ENCODE peak calls at places on chromosomes 11 and 22, in four cellular contexts. One of them, this sample, is unnamed.

GRCh38 chr11:117444256-117445096 is 116.8 kb downstream of the CEP164 start:
- DNase-seq in WTC11: no peak
- DNase-seq in K562: no peak
- DNase-seq in HepG2: no peak
- DNase-seq in this sample: no peak

GRCh38 chr11:94793002-94793401 is 24.8 kb downstream of the AMOTL1 start:
- DNase-seq in HepG2: no peak
- DNase-seq in K562: no peak
- DNase-seq in WTC11: no peak
- DNase-seq in this sample: no peak

GRCh38 chr11:27406498-27407354 is 43.7 kb upstream of the CCDC34 start:
- DNase-seq in K562: no peak
- DNase-seq in WTC11: no peak
- DNase-seq in HepG2: no peak
- DNase-seq in this sample: no peak

GRCh38 chr11:73359930-73360742 is 16.1 kb upstream of the RELT start:
- DNase-seq in K562: peak
- DNase-seq in HepG2: peak
- DNase-seq in WTC11: peak
- DNase-seq in this sample: peak

GRCh38 chr11:3939651-3940190 is 84.3 kb downstream of the STIM1 start:
- DNase-seq in WTC11: no peak
- DNase-seq in HepG2: no peak
- DNase-seq in K562: no peak
- DNase-seq in this sample: no peak

GRCh38 chr11:107453594-107454286 is 3.9 kb downstream of the CWF19L2 start:
- DNase-seq in HepG2: no peak
- DNase-seq in WTC11: no peak
- DNase-seq in K562: no peak
- DNase-seq in this sample: no peak

GRCh38 chr11:120991830-120992686 is 31.8 kb upstream of the TBCEL start:
- DNase-seq in K562: no peak
- DNase-seq in WTC11: no peak
- DNase-seq in HepG2: no peak
- DNase-seq in this sample: no peak

GRCh38 chr22:44818727-44819126 is 66.4 kb downstream of the ARHGAP8 start:
- DNase-seq in HepG2: no peak
- DNase-seq in WTC11: no peak
- DNase-seq in K562: no peak
- DNase-seq in this sample: no peak

GRCh38 chr11:71218789-71219499 is 33.4 kb downstream of the SHANK2 start:
- DNase-seq in WTC11: no peak
- DNase-seq in K562: no peak
- DNase-seq in HepG2: no peak
- DNase-seq in this sample: no peak

GRCh38 chr11:83054904-83055380 is 16.8 kb downstream of the RAB30 start:
- DNase-seq in HepG2: peak
- DNase-seq in K562: no peak
- DNase-seq in WTC11: no peak
- DNase-seq in this sample: no peak

GRCh38 chr11:78203184-78203583 is 14.5 kb downstream of the USP35 start:
- DNase-seq in HepG2: no peak
- DNase-seq in WTC11: no peak
- DNase-seq in K562: no peak
- DNase-seq in this sample: no peak

GRCh38 chr11:27179334-27179733 is 138.7 kb downstream of the BBOX1 start:
- DNase-seq in HepG2: no peak
- DNase-seq in WTC11: no peak
- DNase-seq in K562: no peak
- DNase-seq in this sample: no peak

GRCh38 chr11:108538022-108538424 is 39.8 kb upstream of the POGLUT3 start:
- DNase-seq in HepG2: no peak
- DNase-seq in K562: no peak
- DNase-seq in WTC11: no peak
- DNase-seq in this sample: no peak

GRCh38 chr11:76208829-76209670 is 2.7 kb upstream of the WNT11 start:
- DNase-seq in K562: no peak
- DNase-seq in HepG2: peak
- DNase-seq in WTC11: peak
- DNase-seq in this sample: peak

GRCh38 chr11:58330861-58331260 is 28.0 kb downstream of the OR5B17 start:
- DNase-seq in K562: no peak
- DNase-seq in WTC11: no peak
- DNase-seq in HepG2: no peak
- DNase-seq in this sample: no peak

GRCh38 chr11:73382183-73382582 is 6.0 kb downstream of the RELT start:
- DNase-seq in K562: no peak
- DNase-seq in HepG2: no peak
- DNase-seq in WTC11: no peak
- DNase-seq in this sample: no peak

GRCh38 chr11:10076458-10077141 is 217.4 kb downstream of the SBF2 start:
- DNase-seq in HepG2: peak
- DNase-seq in K562: peak
- DNase-seq in WTC11: peak
- DNase-seq in this sample: peak

GRCh38 chr11:106389096-106389495 is 311.6 kb downstream of the AASDHPPT start:
- DNase-seq in WTC11: no peak
- DNase-seq in HepG2: no peak
- DNase-seq in K562: no peak
- DNase-seq in this sample: no peak

GRCh38 chr22:43172191-43172590 is 14.7 kb downstream of the TTLL12 start:
- DNase-seq in K562: no peak
- DNase-seq in HepG2: no peak
- DNase-seq in WTC11: no peak
- DNase-seq in this sample: no peak

GRCh38 chr22:28582806-28583205 is 96.8 kb downstream of the TTC28 start:
- DNase-seq in HepG2: no peak
- DNase-seq in WTC11: no peak
- DNase-seq in K562: no peak
- DNase-seq in this sample: no peak

GRCh38 chr22:26768986-26769385 is 111.6 kb downstream of the MIAT start:
- DNase-seq in K562: no peak
- DNase-seq in HepG2: no peak
- DNase-seq in WTC11: no peak
- DNase-seq in this sample: no peak

GRCh38 chr11:74238243-74238642 is 67.2 kb downstream of the PPME1 start:
- DNase-seq in K562: no peak
- DNase-seq in HepG2: no peak
- DNase-seq in WTC11: no peak
- DNase-seq in this sample: no peak

GRCh38 chr11:134385774-134386565 is 26.1 kb downstream of the B3GAT1 start:
- DNase-seq in K562: no peak
- DNase-seq in WTC11: no peak
- DNase-seq in HepG2: no peak
- DNase-seq in this sample: peak

GRCh38 chr11:3109921-3110706 is 52.9 kb upstream of the CARS1 start:
- DNase-seq in K562: peak
- DNase-seq in WTC11: peak
- DNase-seq in HepG2: peak
- DNase-seq in this sample: peak

GRCh38 chr11:93498099-93499040 is 44.8 kb downstream of the SMCO4 start:
- DNase-seq in WTC11: no peak
- DNase-seq in HepG2: no peak
- DNase-seq in K562: no peak
- DNase-seq in this sample: no peak

GRCh38 chr11:74937696-74938475 is 11.0 kb downstream of the XRRA1 start:
- DNase-seq in K562: no peak
- DNase-seq in WTC11: no peak
- DNase-seq in HepG2: no peak
- DNase-seq in this sample: no peak

GRCh38 chr11:73758451-73758850 is 2.4 kb downstream of the RAB6A start:
- DNase-seq in HepG2: no peak
- DNase-seq in K562: no peak
- DNase-seq in WTC11: no peak
- DNase-seq in this sample: no peak

GRCh38 chr11:64415286-64415685 is 56.3 kb downstream of the RPS6KA4 start:
- DNase-seq in HepG2: no peak
- DNase-seq in WTC11: peak
- DNase-seq in K562: no peak
- DNase-seq in this sample: no peak

GRCh38 chr11:9719949-9720646 is 56.2 kb downstream of the SWAP70 start:
- DNase-seq in WTC11: no peak
- DNase-seq in K562: no peak
- DNase-seq in HepG2: no peak
- DNase-seq in this sample: no peak

GRCh38 chr11:36362902-36363301 is 66.8 kb downstream of the PRR5L start:
- DNase-seq in K562: no peak
- DNase-seq in WTC11: no peak
- DNase-seq in HepG2: no peak
- DNase-seq in this sample: no peak

GRCh38 chr11:131354251-131354701 is 16.1 kb upstream of the NTM start:
- DNase-seq in WTC11: no peak
- DNase-seq in K562: no peak
- DNase-seq in HepG2: no peak
- DNase-seq in this sample: no peak

GRCh38 chr22:42623756-42624446 is 9.2 kb upstream of the POLDIP3 start:
- DNase-seq in K562: no peak
- DNase-seq in WTC11: no peak
- DNase-seq in HepG2: no peak
- DNase-seq in this sample: no peak

GRCh38 chr22:41822289-41823057 is 10.4 kb upstream of the SREBF2 start:
- DNase-seq in K562: peak
- DNase-seq in HepG2: peak
- DNase-seq in WTC11: no peak
- DNase-seq in this sample: peak

GRCh38 chr11:75330279-75330678 is 21.2 kb downstream of the ARRB1 start:
- DNase-seq in HepG2: no peak
- DNase-seq in WTC11: no peak
- DNase-seq in K562: no peak
- DNase-seq in this sample: no peak

GRCh38 chr22:42991010-42991651 is 23.8 kb downstream of the PACSIN2 start:
- DNase-seq in HepG2: no peak
- DNase-seq in WTC11: no peak
- DNase-seq in K562: no peak
- DNase-seq in this sample: no peak

GRCh38 chr11:61947486-61948210 is 2.5 kb upstream of the BEST1 start:
- DNase-seq in WTC11: peak
- DNase-seq in HepG2: peak
- DNase-seq in K562: peak
- DNase-seq in this sample: peak

GRCh38 chr11:62689421-62690183 is at the start of gene LRRN4CL:
- DNase-seq in WTC11: no peak
- DNase-seq in HepG2: no peak
- DNase-seq in K562: no peak
- DNase-seq in this sample: no peak

GRCh38 chr11:62137881-62138629 is 14.2 kb downstream of the INCENP start:
- DNase-seq in HepG2: no peak
- DNase-seq in WTC11: no peak
- DNase-seq in K562: no peak
- DNase-seq in this sample: no peak

GRCh38 chr11:11425806-11426205 is 72.8 kb upstream of the CSNK2A3 start:
- DNase-seq in K562: no peak
- DNase-seq in HepG2: no peak
- DNase-seq in WTC11: no peak
- DNase-seq in this sample: no peak

GRCh38 chr22:36822581-36822980 is 5.7 kb upstream of the PVALB start:
- DNase-seq in K562: no peak
- DNase-seq in WTC11: no peak
- DNase-seq in HepG2: no peak
- DNase-seq in this sample: no peak
- TF ChIP-seq ELF4 in K562: no peak
- TF ChIP-seq ELF4 in WTC11: no peak
- TF ChIP-seq ELF4 in HepG2: no peak
- TF ChIP-seq ELF4 in this sample: no peak

GRCh38 chr11:112965601-112966125 is 4.4 kb downstream of the NCAM1 start:
- DNase-seq in K562: no peak
- DNase-seq in HepG2: no peak
- DNase-seq in WTC11: no peak
- DNase-seq in this sample: no peak
- TF ChIP-seq ELF4 in K562: no peak
- TF ChIP-seq ELF4 in HepG2: no peak
- TF ChIP-seq ELF4 in WTC11: no peak
- TF ChIP-seq ELF4 in this sample: no peak

GRCh38 chr11:45048313-45048841 is 97.7 kb upstream of the TP53I11 start:
- DNase-seq in K562: no peak
- DNase-seq in HepG2: no peak
- DNase-seq in WTC11: no peak
- DNase-seq in this sample: no peak

GRCh38 chr11:45051621-45052020 is 94.8 kb upstream of the PRDM11 start:
- DNase-seq in HepG2: no peak
- DNase-seq in WTC11: no peak
- DNase-seq in K562: no peak
- DNase-seq in this sample: no peak

GRCh38 chr11:45052361-45052760 is 94.1 kb upstream of the PRDM11 start:
- DNase-seq in K562: no peak
- DNase-seq in WTC11: no peak
- DNase-seq in HepG2: no peak
- DNase-seq in this sample: no peak

GRCh38 chr11:45045692-45046471 is 95.2 kb upstream of the TP53I11 start:
- DNase-seq in WTC11: no peak
- DNase-seq in HepG2: no peak
- DNase-seq in K562: no peak
- DNase-seq in this sample: no peak

DNA sequence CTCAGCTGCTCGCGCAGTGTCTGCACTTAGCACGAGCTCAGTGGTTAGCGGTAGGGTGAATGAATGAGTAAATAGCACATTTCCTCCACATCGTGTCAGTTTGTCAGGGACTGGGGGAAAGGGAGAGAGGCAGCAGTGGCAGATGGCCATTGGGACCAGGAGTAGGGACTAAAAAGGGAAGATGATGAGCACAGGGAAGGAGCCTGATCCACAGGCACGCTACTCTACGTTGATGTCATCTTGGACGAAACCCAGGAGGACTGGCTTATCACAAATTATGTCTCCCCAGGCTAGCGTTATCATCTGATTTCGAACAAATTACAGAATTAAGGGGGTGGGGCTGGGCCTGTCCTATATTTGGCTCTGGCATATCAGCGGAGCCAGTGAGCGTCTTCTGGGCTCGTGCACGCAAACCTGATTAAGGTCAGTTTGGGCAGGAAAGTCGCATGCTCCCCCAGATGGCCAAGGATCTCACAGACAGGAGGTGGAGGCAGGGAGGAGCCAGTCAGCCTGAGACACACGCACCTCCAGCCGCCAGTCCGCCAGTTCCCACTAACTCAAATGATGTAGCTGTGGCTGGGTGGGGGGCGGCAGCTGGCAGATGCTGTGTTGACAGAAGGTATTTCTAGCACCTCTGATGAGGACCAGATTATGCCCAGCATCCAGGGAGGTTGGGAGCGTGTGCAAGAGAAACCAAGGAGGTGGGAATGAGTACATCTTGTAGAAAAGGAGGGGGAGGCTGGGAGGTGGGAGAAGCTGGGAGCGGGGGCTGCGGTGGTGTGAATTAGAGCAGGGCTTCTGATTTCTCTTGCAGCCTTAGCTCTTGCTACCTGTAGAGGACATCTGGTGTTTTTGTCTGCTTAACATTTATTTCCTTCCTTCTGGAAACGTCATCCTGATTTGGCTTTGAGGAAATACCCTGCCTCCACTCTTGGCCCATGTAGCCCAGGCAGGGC is 97.3 kb upstream of the PRDM11 start:
- DNase-seq in K562: no peak
- DNase-seq in HepG2: no peak
- DNase-seq in WTC11: no peak
- DNase-seq in this sample: no peak
- TF ChIP-seq ELF4 in K562: no peak
- TF ChIP-seq ELF4 in HepG2: no peak
- TF ChIP-seq ELF4 in WTC11: no peak
- TF ChIP-seq ELF4 in this sample: no peak

GRCh38 chr11:67463186-67463585 is 5.9 kb downstream of the TMEM134 start:
- DNase-seq in WTC11: no peak
- DNase-seq in HepG2: no peak
- DNase-seq in K562: peak
- DNase-seq in this sample: no peak
- TF ChIP-seq ELF4 in WTC11: no peak
- TF ChIP-seq ELF4 in HepG2: no peak
- TF ChIP-seq ELF4 in K562: no peak
- TF ChIP-seq ELF4 in this sample: no peak

This sample was measured in HEK293T.